ENCODE peak calls at places on chromosomes 3 and 15, in seven cellular contexts. W is A549, K is neuronal stem cell, Q is K562, J is hepatocyte, C is right lobe of liver, T is Caco-2. V is an unnamed sample.
A peak's percentile ranks its signal among the peaks of the same experiment; 100 is the strongest.

GRCh38 chr3:181851063-181851462 is 139.3 kb downstream of the SOX2 start:
- DNase-seq in W (peak; percentile 66), K (no peak), Q (no peak), J (peak; percentile 36), C (no peak), T (peak; percentile 61), V (no peak)

GRCh38 chr15:89917442-89918085 is 4.8 kb upstream of the ARPIN start:
- DNase-seq in W (no peak), K (no peak), Q (no peak), J (no peak), C (no peak), T (no peak), V (no peak)

GRCh38 chr15:71295242-71296031 is 180.2 kb downstream of the THSD4 start:
- DNase-seq in W (peak; percentile 99), K (no peak), Q (no peak), J (peak; percentile 56), C (no peak), T (no peak), V (peak; percentile 82)

GRCh38 chr3:181913254-181913653 is 201.5 kb downstream of the SOX2 start:
- DNase-seq in W (peak; percentile 4), K (no peak), Q (no peak), J (no peak), C (no peak), T (no peak), V (no peak)

GRCh38 chr15:47407692-47408091 is 309.6 kb upstream of the SEMA6D start:
- DNase-seq in W (no peak), K (no peak), Q (no peak), J (no peak), C (no peak), T (no peak), V (peak; percentile 11)

GRCh38 chr3:69180869-69181591 is 58.6 kb upstream of the LMOD3 start:
- DNase-seq in W (no peak), K (no peak), Q (no peak), J (no peak), C (no peak), T (no peak), V (no peak)

GRCh38 chr3:127805026-127805753 is 17.1 kb downstream of the MGLL start:
- DNase-seq in W (no peak), K (no peak), Q (no peak), J (no peak), C (no peak), T (no peak), V (no peak)

GRCh38 chr3:46725663-46726314 is 8.1 kb upstream of the PRSS50 start:
- DNase-seq in W (no peak), K (no peak), Q (no peak), J (no peak), C (no peak), T (no peak), V (peak; percentile 21)

GRCh38 chr15:56817266-56817665 is 84.0 kb upstream of the ZNF280D start:
- DNase-seq in W (peak; percentile 23), K (peak; percentile 12), Q (no peak), J (no peak), C (no peak), T (no peak), V (peak; percentile 7)

GRCh38 chr15:59376735-59377134 is 4.1 kb upstream of the MYO1E start:
- DNase-seq in W (peak; percentile 48), K (no peak), Q (no peak), J (no peak), C (no peak), T (no peak), V (no peak)

GRCh38 chr3:191901746-191902145 is 440.8 kb downstream of the PYDC2 start:
- DNase-seq in W (no peak), K (no peak), Q (no peak), J (no peak), C (no peak), T (no peak), V (no peak)

GRCh38 chr3:128322030-128323022 is 144.4 kb downstream of the DNAJB8 start:
- DNase-seq in W (peak; percentile 35), K (no peak), Q (peak; percentile 26), J (no peak), C (peak; percentile 59), T (no peak), V (peak; percentile 33)

GRCh38 chr15:101043911-101044624 is 124.9 kb downstream of the LRRK1 start:
- DNase-seq in W (no peak), K (no peak), Q (no peak), J (no peak), C (no peak), T (peak; percentile 18), V (no peak)

GRCh38 chr15:62545392-62546227 is 380.5 kb upstream of the C2CD4B start:
- DNase-seq in W (no peak), K (no peak), Q (no peak), J (no peak), C (peak; percentile 27), T (no peak), V (no peak)

GRCh38 chr3:8416965-8417364 is 84.7 kb upstream of the LMCD1 start:
- DNase-seq in W (peak; percentile 7), K (no peak), Q (peak; percentile 34), J (peak; percentile 31), C (peak; percentile 40), T (no peak), V (peak; percentile 72)

GRCh38 chr3:18444597-18445420 is 19.7 kb upstream of the SATB1 start:
- DNase-seq in W (peak; percentile 35), K (peak; percentile 77), Q (peak; percentile 47), J (peak; percentile 89), C (peak; percentile 81), T (peak; percentile 50), V (peak; percentile 49)

GRCh38 chr3:18443670-18444596 is 18.8 kb upstream of the SATB1 start:
- DNase-seq in W (no peak), K (no peak), Q (no peak), J (peak; percentile 38), C (peak; percentile 33), T (no peak), V (peak; percentile 17)

GRCh38 chr3:18445421-18446066 is 20.4 kb upstream of the SATB1 start:
- DNase-seq in W (no peak), K (no peak), Q (no peak), J (peak; percentile 18), C (no peak), T (peak; percentile 26), V (peak; percentile 13)

GRCh38 chr3:18447720-18448119 is 22.6 kb upstream of the SATB1 start:
- DNase-seq in W (no peak), K (no peak), Q (no peak), J (no peak), C (no peak), T (no peak), V (no peak)

DNA sequence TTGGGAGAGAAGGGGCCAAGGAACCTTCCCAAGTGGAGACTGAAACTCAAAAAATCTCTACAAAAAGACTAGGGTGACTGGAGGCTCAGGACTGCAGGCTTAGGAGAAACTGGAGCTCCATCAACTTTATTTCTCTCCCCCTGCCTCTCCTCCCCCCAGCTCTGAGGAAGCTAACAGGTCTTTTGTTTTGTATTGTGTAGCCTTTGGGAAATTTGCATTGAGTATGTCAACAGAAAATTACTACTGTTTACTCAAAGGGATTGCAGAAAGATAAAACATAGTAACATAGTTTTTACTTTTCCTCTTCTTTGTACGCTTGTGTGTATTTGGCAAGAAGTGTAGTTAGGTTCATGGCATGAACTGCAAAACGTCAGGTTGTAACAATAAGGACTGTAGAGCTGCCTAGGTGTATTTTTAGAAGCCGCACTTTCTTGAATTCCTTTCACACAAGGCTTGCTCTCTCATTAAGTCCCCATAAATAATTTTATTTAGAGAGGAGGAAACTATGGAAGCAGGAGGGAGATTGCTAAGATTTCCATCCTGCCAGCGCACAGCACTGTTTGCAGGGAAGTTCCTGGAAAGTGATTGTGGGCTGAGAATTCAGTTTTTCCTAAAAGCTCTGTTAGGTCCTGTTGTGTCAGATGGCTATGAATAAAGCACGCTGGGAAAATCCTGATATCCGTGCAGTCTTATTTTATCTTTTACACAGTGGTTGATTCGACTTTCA is 21.1 kb upstream of the SATB1 start:
- DNase-seq in W (no peak), K (no peak), Q (no peak), J (no peak), C (no peak), T (no peak), V (no peak)
- H3K4me1 ChIP-seq in W (peaks cover 11% of the 10 kb centered on the region), K (peaks cover 6% of the 10 kb centered on the region), Q (peaks cover 9% of the 10 kb centered on the region), J (peaks cover 15% of the 10 kb centered on the region), C (peaks cover 6% of the 10 kb centered on the region), T (no peaks in the 10 kb centered on the region), V (no peaks in the 10 kb centered on the region)

DNA sequence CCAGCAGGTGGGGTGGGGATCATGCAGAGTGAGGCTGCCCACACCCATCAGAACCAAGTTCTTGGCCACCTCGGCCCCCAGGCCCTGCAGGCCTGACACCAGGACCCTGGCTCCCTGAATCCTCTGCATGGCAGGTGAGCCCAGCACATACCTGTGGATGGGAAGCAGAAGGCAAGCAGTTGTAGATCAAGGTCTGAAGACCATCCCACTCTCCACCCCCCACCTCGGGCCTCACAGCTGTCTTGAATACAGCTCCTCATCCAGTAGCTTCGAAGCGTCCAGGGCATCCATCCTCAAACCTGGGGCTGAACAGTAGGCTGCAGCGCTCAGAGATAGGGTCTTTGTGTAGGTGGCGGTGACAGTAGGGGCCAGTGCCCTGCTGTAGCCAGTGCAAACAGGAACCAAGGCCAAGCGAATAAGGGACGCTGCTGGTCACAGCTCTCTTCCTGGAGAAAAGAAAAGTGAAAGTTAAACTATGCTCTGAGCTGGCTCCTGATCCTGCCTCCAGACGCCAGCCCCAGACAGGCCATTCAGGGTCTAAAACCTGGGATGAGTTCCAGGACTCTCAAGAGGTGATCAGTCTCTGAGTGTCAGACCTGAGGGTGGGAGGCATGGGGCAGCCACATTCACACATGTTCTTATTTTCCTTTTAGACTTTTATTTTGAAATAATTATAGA is at the start of gene UBA7:
- DNase-seq in W (no peak), K (no peak), Q (no peak), J (peak; percentile 55), C (peak; percentile 58), T (no peak), V (no peak)
- H3K4me3 ChIP-seq in W (no peak within 1 kb of the TSS), K (no peak within 1 kb of the TSS), Q (no peak within 1 kb of the TSS), J (no peak within 1 kb of the TSS), C (peak within 1 kb of the TSS; percentile 57), T (no peak within 1 kb of the TSS), V (no peak within 1 kb of the TSS)

DNA sequence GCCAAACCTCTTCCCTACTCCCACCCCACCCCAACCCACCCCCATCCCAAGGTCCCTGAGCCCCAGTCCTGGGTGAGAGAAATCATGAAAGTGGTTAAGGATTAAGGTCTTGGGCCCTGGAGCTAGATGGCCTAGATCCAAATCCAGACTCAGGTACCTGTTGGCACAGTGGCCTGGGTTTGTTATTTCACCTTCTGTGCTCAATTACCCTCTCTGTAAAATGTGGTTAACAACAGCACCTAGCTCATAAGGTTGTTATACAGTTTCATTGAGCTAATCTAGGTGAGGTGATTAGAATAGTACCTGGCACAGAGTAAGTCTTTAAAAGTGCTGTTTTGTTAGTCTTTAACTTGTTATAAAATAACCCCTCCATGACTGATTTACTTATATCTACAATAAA is 6.4 kb upstream of the SNUPN start:
- DNase-seq in W (no peak), K (no peak), Q (no peak), J (no peak), C (no peak), T (no peak), V (no peak)
- H3K4me1 ChIP-seq in W (peaks cover 10% of the 10 kb centered on the region), K (no peaks in the 10 kb centered on the region), Q (peaks cover 42% of the 10 kb centered on the region), J (no peaks in the 10 kb centered on the region), C (no peaks in the 10 kb centered on the region), T (peaks cover 7% of the 10 kb centered on the region), V (no peaks in the 10 kb centered on the region)

DNA sequence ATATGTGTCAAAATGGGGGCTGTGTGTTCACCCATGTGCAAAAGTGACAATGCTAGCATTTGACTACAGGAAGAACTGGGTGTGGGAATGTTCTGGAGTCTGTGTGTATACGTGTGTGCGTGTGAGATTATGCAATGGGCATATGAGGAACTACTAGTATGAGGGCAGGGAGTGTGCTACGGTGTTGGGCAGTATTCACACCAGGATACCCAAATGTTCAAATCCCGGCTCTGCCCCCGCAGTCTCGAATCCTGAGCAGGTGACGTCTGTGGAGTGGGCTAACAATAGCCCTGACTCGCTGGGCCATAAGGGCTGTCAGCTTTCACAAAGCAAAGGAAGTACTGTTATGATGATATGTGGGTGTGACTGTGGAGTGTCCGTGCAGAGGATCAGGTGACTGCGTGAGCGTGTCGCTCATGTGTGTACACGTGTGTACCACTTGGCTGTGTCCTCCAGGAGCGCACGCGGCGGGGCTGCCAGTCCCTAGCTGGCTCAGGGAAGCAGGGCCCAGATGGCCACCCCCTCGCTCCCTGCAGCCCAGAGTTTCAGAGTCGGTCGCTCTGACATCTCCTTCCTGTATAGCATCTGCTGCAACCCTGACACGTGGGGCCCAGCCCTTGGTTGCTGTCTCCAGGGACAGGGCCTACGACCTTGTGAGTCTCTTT is 27.2 kb downstream of the IQSEC1 start:
- DNase-seq in W (no peak), K (no peak), Q (no peak), J (no peak), C (no peak), T (no peak), V (no peak)
- H3K4me3 ChIP-seq in W (no peak overlapping the region), K (no peak overlapping the region), Q (no peak overlapping the region), J (no peak overlapping the region), C (no peak overlapping the region), T (no peak overlapping the region), V (no peak overlapping the region)

V was measured in SJCRH30.